ENCODE peak calls at places on chromosomes 7 and 10, in nine cellular contexts. P is thoracic aorta, O is cardiac muscle cell, Y is body of pancreas, E is GM23248, G is aorta, R is pancreas, T is mesendoderm, Q is right lobe of liver. N is an unnamed sample.

GRCh38 chr7:101696-102376 is 90.5 kb upstream of the FAM20C start:
- DNase-seq in P (no peak), O (no peak), Y (no peak), E (peak), G (no peak), R (no peak), T (peak), Q (no peak), N (no peak)

GRCh38 chr7:155213955-155214327 is 83.7 kb upstream of the INSIG1 start:
- DNase-seq in P (no peak), O (no peak), Y (no peak), E (peak), G (peak), R (no peak), T (no peak), Q (no peak), N (no peak)

GRCh38 chr10:79937256-79937635 is 11.7 kb downstream of the SFTPD start:
- DNase-seq in P (no peak), O (no peak), Y (no peak), E (no peak), G (no peak), R (no peak), T (no peak), Q (no peak), N (no peak)

GRCh38 chr7:13874783-13875182 is 114.7 kb downstream of the ETV1 start:
- DNase-seq in P (no peak), O (no peak), Y (no peak), E (peak), G (no peak), R (no peak), T (no peak), Q (no peak), N (no peak)

GRCh38 chr10:10989669-10990068 is 28.0 kb upstream of the CELF2 start:
- DNase-seq in P (no peak), O (no peak), Y (no peak), E (no peak), G (no peak), R (no peak), T (no peak), Q (no peak), N (no peak)

GRCh38 chr10:8639601-8640000 is 585.1 kb downstream of the GATA3 start:
- DNase-seq in P (no peak), O (no peak), Y (no peak), E (no peak), G (no peak), R (no peak), T (no peak), Q (no peak), N (no peak)

GRCh38 chr10:99711129-99711719 is 20.7 kb downstream of the COX15 start:
- DNase-seq in P (no peak), O (peak), Y (peak), E (peak), G (no peak), R (peak), T (peak), Q (no peak), N (peak)

GRCh38 chr10:48782321-48782720 is 97.6 kb downstream of the WDFY4 start:
- DNase-seq in P (no peak), O (no peak), Y (no peak), E (no peak), G (no peak), R (no peak), T (no peak), Q (peak), N (no peak)

GRCh38 chr7:117110480-117111315 is 157.4 kb downstream of the ST7 start:
- DNase-seq in P (no peak), O (no peak), Y (no peak), E (no peak), G (no peak), R (no peak), T (no peak), Q (no peak), N (no peak)

GRCh38 chr10:71911296-71911954 is 52.8 kb upstream of the CHST3 start:
- DNase-seq in P (no peak), O (no peak), Y (no peak), E (peak), G (no peak), R (no peak), T (peak), Q (peak), N (no peak)

GRCh38 chr7:114842551-114843065 is 79.3 kb upstream of the MDFIC start:
- DNase-seq in P (no peak), O (no peak), Y (no peak), E (no peak), G (no peak), R (no peak), T (peak), Q (no peak), N (no peak)

GRCh38 chr7:111075498-111075897 is 15.4 kb upstream of the LRRN3 start:
- DNase-seq in P (no peak), O (no peak), Y (no peak), E (no peak), G (no peak), R (no peak), T (no peak), Q (no peak), N (no peak)

GRCh38 chr7:1169409-1170368 is 9.7 kb upstream of the ZFAND2A start:
- DNase-seq in P (peak), O (peak), Y (peak), E (peak), G (peak), R (peak), T (peak), Q (peak), N (peak)

GRCh38 chr7:87599336-87599735 is 1.3 kb downstream of the ABCB1 start:
- DNase-seq in P (no peak), O (no peak), Y (peak), E (no peak), G (no peak), R (no peak), T (no peak), Q (no peak), N (no peak)

GRCh38 chr7:156102267-156102666 is 290.0 kb upstream of the SHH start:
- DNase-seq in P (no peak), O (no peak), Y (no peak), E (no peak), G (no peak), R (no peak), T (no peak), Q (no peak), N (no peak)

GRCh38 chr10:13115832-13116793 is 16.1 kb downstream of the OPTN start:
- DNase-seq in P (no peak), O (no peak), Y (no peak), E (no peak), G (no peak), R (no peak), T (no peak), Q (no peak), N (no peak)

GRCh38 chr10:14016942-14017341 is 313.8 kb downstream of the FRMD4A start:
- DNase-seq in P (no peak), O (no peak), Y (no peak), E (no peak), G (no peak), R (no peak), T (no peak), Q (no peak), N (no peak)

GRCh38 chr10:72466018-72466417 is 111.3 kb upstream of the DNAJB12 start:
- DNase-seq in P (no peak), O (no peak), Y (no peak), E (peak), G (no peak), R (no peak), T (no peak), Q (no peak), N (peak)

GRCh38 chr10:4650572-4650971 is 175.4 kb upstream of the AKR1E2 start:
- DNase-seq in P (no peak), O (no peak), Y (no peak), E (peak), G (no peak), R (no peak), T (no peak), Q (no peak), N (no peak)

GRCh38 chr7:54179321-54180029 is 362.7 kb upstream of the VSTM2A start:
- DNase-seq in P (no peak), O (no peak), Y (no peak), E (no peak), G (no peak), R (no peak), T (no peak), Q (no peak), N (no peak)

GRCh38 chr7:163971-164881 is 28.1 kb upstream of the FAM20C start:
- DNase-seq in P (no peak), O (no peak), Y (no peak), E (no peak), G (peak), R (no peak), T (no peak), Q (no peak), N (no peak)

GRCh38 chr7:149669121-149669818 is 104.1 kb downstream of the ZNF467 start:
- DNase-seq in P (no peak), O (no peak), Y (no peak), E (peak), G (no peak), R (no peak), T (peak), Q (no peak), N (no peak)

GRCh38 chr10:132679217-132679595 is 106.7 kb downstream of the NKX6-2 start:
- DNase-seq in P (no peak), O (no peak), Y (no peak), E (no peak), G (peak), R (no peak), T (no peak), Q (peak), N (peak)

GRCh38 chr7:129066290-129067131 is 11.6 kb upstream of the TNPO3 start:
- DNase-seq in P (no peak), O (no peak), Y (no peak), E (peak), G (no peak), R (no peak), T (peak), Q (no peak), N (no peak)

GRCh38 chr10:88076027-88076880 is 212.8 kb downstream of the PTEN start:
- DNase-seq in P (no peak), O (no peak), Y (no peak), E (no peak), G (no peak), R (no peak), T (no peak), Q (no peak), N (no peak)

GRCh38 chr7:91242097-91242846 is 22.0 kb upstream of the FZD1 start:
- DNase-seq in P (no peak), O (peak), Y (no peak), E (peak), G (no peak), R (no peak), T (no peak), Q (no peak), N (no peak)

GRCh38 chr7:158489462-158490155 is 98.0 kb downstream of the PTPRN2 start:
- DNase-seq in P (no peak), O (no peak), Y (no peak), E (no peak), G (no peak), R (no peak), T (no peak), Q (no peak), N (no peak)

GRCh38 chr10:99659868-99660366 is 608 bp downstream of the ENTPD7 start:
- DNase-seq in P (no peak), O (no peak), Y (no peak), E (peak), G (no peak), R (no peak), T (no peak), Q (no peak), N (peak)

GRCh38 chr10:71052708-71053107 is 159.7 kb upstream of the UNC5B start:
- DNase-seq in P (no peak), O (no peak), Y (no peak), E (no peak), G (no peak), R (no peak), T (no peak), Q (no peak), N (no peak)

GRCh38 chr10:77315511-77316129 is 322.0 kb downstream of the KCNMA1 start:
- DNase-seq in P (no peak), O (no peak), Y (no peak), E (no peak), G (no peak), R (no peak), T (no peak), Q (no peak), N (no peak)

GRCh38 chr7:18179058-18179457 is 151.4 kb upstream of the PRPS1L1 start:
- DNase-seq in P (no peak), O (no peak), Y (no peak), E (no peak), G (no peak), R (no peak), T (no peak), Q (no peak), N (no peak)

GRCh38 chr10:4982764-4983226 is 19.6 kb downstream of the AKR1C1 start:
- DNase-seq in P (no peak), O (no peak), Y (peak), E (peak), G (no peak), R (peak), T (no peak), Q (no peak), N (peak)

GRCh38 chr7:102286237-102287081 is at the start of gene SH2B2:
- DNase-seq in P (no peak), O (peak), Y (peak), E (peak), G (peak), R (peak), T (peak), Q (peak), N (peak)

GRCh38 chr7:148588168-148588890 is 2.2 kb upstream of the C7orf33 start:
- DNase-seq in P (no peak), O (no peak), Y (no peak), E (no peak), G (no peak), R (no peak), T (no peak), Q (no peak), N (no peak)

GRCh38 chr10:98748298-98748697 is 301.6 kb upstream of the HPS1 start:
- DNase-seq in P (no peak), O (peak), Y (no peak), E (peak), G (no peak), R (no peak), T (peak), Q (no peak), N (peak)

GRCh38 chr10:12019343-12019971 is 23.2 kb downstream of the UPF2 start:
- DNase-seq in P (no peak), O (no peak), Y (no peak), E (peak), G (peak), R (no peak), T (no peak), Q (no peak), N (no peak)

GRCh38 chr10:110821508-110821907 is 50.2 kb upstream of the PDCD4 start:
- DNase-seq in P (no peak), O (peak), Y (no peak), E (no peak), G (no peak), R (no peak), T (no peak), Q (no peak), N (peak)

GRCh38 chr10:78937800-78938694 is 130.7 kb upstream of the ZMIZ1 start:
- DNase-seq in P (no peak), O (peak), Y (no peak), E (no peak), G (no peak), R (no peak), T (peak), Q (no peak), N (no peak)

GRCh38 chr10:5547934-5548660 is 23.3 kb downstream of the CALML3 start:
- DNase-seq in P (no peak), O (no peak), Y (peak), E (no peak), G (peak), R (peak), T (no peak), Q (no peak), N (no peak)

GRCh38 chr10:33143160-33143728 is 185.2 kb upstream of the ITGB1 start:
- DNase-seq in P (no peak), O (no peak), Y (no peak), E (peak), G (no peak), R (no peak), T (no peak), Q (no peak), N (no peak)

GRCh38 chr10:68560201-68560915 is at the start of gene TET1:
- DNase-seq in P (no peak), O (peak), Y (peak), E (peak), G (no peak), R (peak), T (peak), Q (peak), N (peak)
- H3K27ac ChIP-seq in P (no peak), O (peak), Y (no peak), E (peak), G (no peak), R (no peak), T (peak), Q (no peak), N (peak)

GRCh38 chr7:95472521-95473160 is 13.1 kb upstream of the ASB4 start:
- DNase-seq in P (no peak), O (no peak), Y (no peak), E (peak), G (no peak), R (no peak), T (peak), Q (no peak), N (no peak)

GRCh38 chr7:95470452-95470851 is 15.3 kb upstream of the ASB4 start:
- DNase-seq in P (no peak), O (no peak), Y (peak), E (peak), G (no peak), R (no peak), T (peak), Q (no peak), N (no peak)

GRCh38 chr7:95469850-95470249 is 15.9 kb upstream of the ASB4 start:
- DNase-seq in P (no peak), O (no peak), Y (no peak), E (no peak), G (no peak), R (no peak), T (peak), Q (no peak), N (no peak)

GRCh38 chr7:95469187-95469586 is 16.6 kb upstream of the ASB4 start:
- DNase-seq in P (no peak), O (no peak), Y (no peak), E (no peak), G (no peak), R (no peak), T (no peak), Q (no peak), N (no peak)

DNA sequence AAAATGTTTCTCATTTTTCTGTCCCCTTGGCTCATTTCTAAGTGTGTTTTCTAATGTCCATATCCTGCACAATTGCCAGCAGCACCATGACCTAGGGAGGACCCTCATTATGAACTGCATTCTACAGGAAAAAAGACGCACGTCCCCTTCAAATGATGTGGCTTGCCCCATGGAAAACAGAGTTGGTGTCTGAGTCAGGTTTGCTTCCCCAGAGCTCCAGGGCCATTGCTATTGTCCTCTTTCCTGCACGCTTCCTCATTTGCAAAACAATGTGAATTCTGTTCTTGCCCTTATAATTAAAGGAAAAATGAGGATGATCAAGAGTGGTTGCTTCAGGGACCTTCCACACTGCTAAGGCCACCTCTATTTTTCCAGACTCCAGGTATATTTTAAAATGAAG is 14.7 kb upstream of the ASB4 start:
- DNase-seq in P (no peak), O (no peak), Y (no peak), E (no peak), G (no peak), R (no peak), T (no peak), Q (no peak), N (no peak)
- H3K27ac ChIP-seq in P (no peak), O (no peak), Y (no peak), E (no peak), G (no peak), R (no peak), T (no peak), Q (peak), N (no peak)

DNA sequence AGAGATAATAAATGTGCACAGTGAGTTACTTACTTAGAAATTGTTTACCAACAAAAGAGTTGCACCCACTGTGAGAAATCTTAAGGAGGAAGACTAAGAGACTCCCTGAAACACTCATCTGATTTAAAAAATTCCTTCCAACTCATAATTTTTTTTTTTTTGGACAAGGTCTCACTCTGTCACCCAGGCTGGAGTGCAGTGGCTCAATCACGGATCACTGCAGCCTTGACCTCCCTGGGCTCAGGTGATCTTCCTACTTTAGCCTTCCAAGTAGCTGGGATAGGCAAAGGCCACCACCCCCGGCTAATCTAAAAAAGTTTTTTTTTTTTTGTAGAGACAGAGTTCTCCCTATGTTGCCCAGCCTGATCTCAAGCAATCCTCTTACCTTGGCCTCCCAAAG is 36.0 kb downstream of the MALSU1 start:
- DNase-seq in P (no peak), O (no peak), Y (no peak), E (no peak), G (no peak), R (no peak), T (no peak), Q (no peak), N (no peak)
- H3K27ac ChIP-seq in P (no peak), O (no peak), Y (no peak), E (peak), G (no peak), R (no peak), T (no peak), Q (no peak), N (peak)

GRCh38 chr7:144452064-144452463 is 48.6 kb upstream of the NOBOX start:
- DNase-seq in P (no peak), O (no peak), Y (no peak), E (no peak), G (no peak), R (no peak), T (no peak), Q (no peak), N (no peak)
- H3K27ac ChIP-seq in P (no peak), O (no peak), Y (no peak), E (no peak), G (no peak), R (no peak), T (no peak), Q (no peak), N (no peak)

DNA sequence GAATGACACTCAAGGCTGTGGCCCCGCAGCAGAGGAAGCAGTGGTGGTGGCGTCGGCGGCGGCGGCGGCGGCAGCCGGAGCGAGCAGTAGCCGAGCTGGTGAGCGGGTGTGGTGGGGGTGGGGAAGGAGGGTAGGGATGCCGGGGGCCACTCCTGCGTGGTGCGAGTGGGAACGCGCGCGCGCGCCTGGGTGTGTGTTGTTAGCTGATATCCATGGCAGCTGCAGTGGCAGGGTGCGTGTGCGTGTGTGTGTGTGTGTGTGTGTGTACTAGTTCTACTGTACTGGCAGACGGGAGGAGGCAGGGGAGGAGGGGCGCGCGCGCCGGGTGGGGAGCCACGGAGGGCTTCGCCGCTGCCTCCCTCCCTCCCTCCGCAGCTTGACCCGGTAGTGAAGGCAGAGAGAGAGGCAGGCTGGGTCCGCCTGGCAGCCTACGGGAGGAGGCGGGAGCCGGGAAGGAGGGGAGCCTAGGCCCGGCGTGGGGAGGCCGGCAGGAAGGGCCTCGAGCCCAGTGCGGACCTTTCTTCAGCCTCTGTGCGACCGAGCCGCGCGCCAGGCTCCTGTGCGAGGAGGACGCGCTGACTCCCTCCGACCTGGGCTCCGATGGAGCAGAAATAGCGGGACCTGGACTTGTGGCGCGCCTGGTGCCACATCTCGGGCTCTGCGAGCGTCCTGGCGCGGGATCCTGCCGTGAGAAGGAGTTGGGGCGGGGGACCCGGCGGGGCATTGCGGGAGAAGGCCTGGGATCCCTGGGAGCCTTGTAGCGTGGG is at the start of gene MAGI2:
- DNase-seq in P (peak), O (peak), Y (peak), E (peak), G (peak), R (peak), T (peak), Q (peak), N (peak)
- H3K27ac ChIP-seq in P (peak), O (peak), Y (peak), E (peak), G (peak), R (no peak), T (no peak), Q (peak), N (peak)

GRCh38 chr7:104775581-104775980 is 238.4 kb upstream of the KMT2E start:
- DNase-seq in P (no peak), O (no peak), Y (no peak), E (no peak), G (no peak), R (no peak), T (no peak), Q (no peak), N (no peak)

GRCh38 chr7:104767113-104767512 is 246.9 kb upstream of the KMT2E start:
- DNase-seq in P (no peak), O (no peak), Y (no peak), E (no peak), G (no peak), R (no peak), T (no peak), Q (no peak), N (no peak)

GRCh38 chr7:104767826-104768536 is 246.0 kb upstream of the KMT2E start:
- DNase-seq in P (no peak), O (no peak), Y (no peak), E (no peak), G (no peak), R (no peak), T (peak), Q (no peak), N (no peak)

GRCh38 chr7:104772405-104772821 is 241.6 kb upstream of the KMT2E start:
- DNase-seq in P (no peak), O (no peak), Y (no peak), E (no peak), G (no peak), R (no peak), T (peak), Q (no peak), N (no peak)
- H3K27ac ChIP-seq in P (no peak), O (no peak), Y (no peak), E (no peak), G (no peak), R (no peak), T (no peak), Q (no peak), N (no peak)

N was measured in testis.